ENCODE peak calls at places on chromosomes 1 and 21, in seven cellular contexts. D is IMR-90, L is neuronal stem cell, T is GM23248, Q is hepatocyte, O is K562, R is fibroblast of lung. I is an unnamed sample.

GRCh38 chr1:14964698-14965055 is 188.9 kb upstream of the TMEM51 start:
- DNase-seq in D (no peak), L (no peak), T (peak; percentile 30), Q (no peak), O (no peak), R (no peak), I (no peak)

GRCh38 chr1:83102630-83103071 is 896.3 kb downstream of the TTLL7 start:
- DNase-seq in D (peak; percentile 19), L (peak; percentile 6), T (no peak), Q (peak; percentile 31), O (no peak), R (peak; percentile 91), I (peak; percentile 67)

GRCh38 chr1:145995964-145996432 is 381 bp downstream of the TXNIP start:
- DNase-seq in D (no peak), L (no peak), T (peak; percentile 42), Q (no peak), O (no peak), R (no peak), I (no peak)

GRCh38 chr1:55375617-55376258 is 160.6 kb upstream of the USP24 start:
- DNase-seq in D (peak; percentile 47), L (peak; percentile 53), T (peak; percentile 60), Q (peak; percentile 72), O (peak; percentile 55), R (peak; percentile 74), I (peak; percentile 8)

GRCh38 chr1:248748211-248748610 is 7.3 kb downstream of the LYPD8 start:
- DNase-seq in D (no peak), L (no peak), T (no peak), Q (no peak), O (no peak), R (no peak), I (no peak)

GRCh38 chr1:94778808-94779207 is 41.3 kb upstream of the SLC44A3 start:
- DNase-seq in D (no peak), L (no peak), T (no peak), Q (no peak), O (no peak), R (no peak), I (peak; percentile 37)

GRCh38 chr1:36342426-36343185 is 19.2 kb upstream of the EVA1B start:
- DNase-seq in D (peak; percentile 67), L (no peak), T (peak; percentile 87), Q (peak; percentile 52), O (peak; percentile 31), R (peak; percentile 67), I (no peak)

GRCh38 chr21:41228006-41228370 is 60.0 kb downstream of the BACE2 start:
- DNase-seq in D (peak; percentile 53), L (no peak), T (no peak), Q (peak; percentile 76), O (no peak), R (no peak), I (no peak)

GRCh38 chr1:235050911-235051360 is 77.7 kb downstream of the TOMM20 start:
- DNase-seq in D (peak; percentile 84), L (no peak), T (peak; percentile 82), Q (no peak), O (peak; percentile 59), R (peak; percentile 73), I (peak; percentile 79)

GRCh38 chr1:65483993-65484754 is 63.7 kb downstream of the LEPR start:
- DNase-seq in D (no peak), L (no peak), T (no peak), Q (no peak), O (no peak), R (no peak), I (no peak)

GRCh38 chr1:109272021-109272799 is 10.7 kb downstream of the PSRC1 start:
- DNase-seq in D (no peak), L (no peak), T (no peak), Q (no peak), O (no peak), R (no peak), I (no peak)

GRCh38 chr1:219906924-219907771 is 21.2 kb downstream of the SLC30A10 start:
- DNase-seq in D (no peak), L (no peak), T (no peak), Q (no peak), O (peak; percentile 94), R (no peak), I (no peak)

GRCh38 chr1:177307771-177308170 is 137.0 kb downstream of the BRINP2 start:
- DNase-seq in D (peak; percentile 5), L (no peak), T (peak; percentile 76), Q (no peak), O (no peak), R (peak; percentile 10), I (peak; percentile 19)

GRCh38 chr1:16612332-16613172 is 812 bp downstream of the NBPF1 start:
- DNase-seq in D (peak; percentile 91), L (peak; percentile 78), T (peak; percentile 98), Q (peak; percentile 94), O (peak; percentile 76), R (peak; percentile 89), I (peak; percentile 95)

GRCh38 chr21:14523234-14523633 is 22.9 kb downstream of the SAMSN1 start:
- DNase-seq in D (no peak), L (no peak), T (no peak), Q (no peak), O (no peak), R (no peak), I (no peak)

GRCh38 chr1:84644472-84644871 is 45.8 kb downstream of the SSX2IP start:
- DNase-seq in D (no peak), L (no peak), T (no peak), Q (no peak), O (peak; percentile 25), R (no peak), I (no peak)

DNA sequence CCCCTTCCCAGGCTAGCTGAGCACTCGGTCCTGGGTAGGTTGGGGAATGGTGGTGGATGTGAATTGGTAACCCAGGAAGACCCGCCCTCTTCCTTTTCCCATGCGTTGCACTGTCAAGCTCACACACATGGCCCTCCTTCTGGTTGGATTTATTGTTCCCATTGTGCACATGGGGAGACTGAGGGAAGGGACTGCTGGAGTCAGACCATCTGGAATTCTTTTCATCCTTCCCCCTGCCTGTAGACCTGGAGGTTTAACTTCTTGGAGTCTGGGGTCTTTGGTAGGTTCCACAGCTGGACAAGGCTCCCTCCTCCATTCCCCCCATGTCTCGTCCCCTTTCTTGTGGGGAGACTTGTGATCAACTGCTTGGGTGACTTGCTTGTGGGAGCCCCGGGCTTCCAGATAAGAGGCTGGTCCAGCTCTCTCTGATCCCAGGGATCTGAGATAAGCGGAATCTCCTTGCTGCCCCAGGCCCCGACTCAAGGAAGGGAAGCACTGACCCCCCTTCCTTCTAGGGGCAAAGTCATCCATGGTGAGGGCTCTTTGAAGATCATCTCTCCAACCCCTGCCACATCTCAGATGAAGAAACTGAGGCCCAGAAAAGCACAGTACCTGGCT is 55.7 kb upstream of the SYNC start:
- DNase-seq in D (no peak), L (no peak), T (no peak), Q (no peak), O (peak; percentile 45), R (no peak), I (no peak)
- H3K4me2 ChIP-seq in D (no peak overlapping the region), L (no peak overlapping the region), T (no peak overlapping the region), Q (peak overlapping the region; percentile 65), O (peak overlapping the region; percentile 65), R (no peak overlapping the region), I (no peak overlapping the region)

GRCh38 chr1:161216945-161217712 is 2.0 kb downstream of the FCER1G start:
- DNase-seq in D (peak; percentile 86), L (no peak), T (peak; percentile 87), Q (no peak), O (no peak), R (peak; percentile 80), I (peak; percentile 75)
- H3K4me3 ChIP-seq in D (no peak overlapping the region), L (no peak overlapping the region), T (peak overlapping the region; percentile 56), Q (no peak overlapping the region), O (no peak overlapping the region), R (no peak overlapping the region), I (no peak overlapping the region)

GRCh38 chr1:24003331-24003972 is 23.3 kb upstream of the SRSF10 start:
- DNase-seq in D (peak; percentile 84), L (no peak), T (peak; percentile 86), Q (peak; percentile 17), O (no peak), R (peak; percentile 89), I (peak; percentile 81)
- H3K4me2 ChIP-seq in D (peak overlapping the region; percentile 24), L (no peak overlapping the region), T (no peak overlapping the region), Q (peak overlapping the region; percentile 7), O (no peak overlapping the region), R (no peak overlapping the region), I (peak overlapping the region; percentile 5)

GRCh38 chr1:46406881-46407608 is 12.9 kb downstream of the FAAH start:
- DNase-seq in D (no peak), L (peak; percentile 32), T (peak; percentile 33), Q (no peak), O (no peak), R (no peak), I (no peak)
- H3K4me3 ChIP-seq in D (no peak overlapping the region), L (peak overlapping the region; percentile 14), T (peak overlapping the region; percentile 62), Q (no peak overlapping the region), O (no peak overlapping the region), R (peak overlapping the region; percentile 19), I (no peak overlapping the region)

GRCh38 chr1:226871636-226872327 is 1.4 kb downstream of the PSEN2 start:
- DNase-seq in D (no peak), L (no peak), T (no peak), Q (no peak), O (no peak), R (no peak), I (no peak)
- H3K4me2 ChIP-seq in D (peak overlapping the region; percentile 68), L (no peak overlapping the region), T (peak overlapping the region; percentile 83), Q (peak overlapping the region; percentile 93), O (peak overlapping the region; percentile 82), R (peak overlapping the region; percentile 94), I (peak overlapping the region; percentile 98)

GRCh38 chr1:241229711-241230110 is 127.3 kb downstream of the RGS7 start:
- DNase-seq in D (no peak), L (no peak), T (no peak), Q (no peak), O (no peak), R (no peak), I (no peak)
- H3K4me3 ChIP-seq in D (no peak overlapping the region), L (no peak overlapping the region), T (no peak overlapping the region), Q (no peak overlapping the region), O (no peak overlapping the region), R (no peak overlapping the region), I (no peak overlapping the region)

GRCh38 chr1:232456720-232457119 is 173.2 kb downstream of the SIPA1L2 start:
- DNase-seq in D (no peak), L (no peak), T (no peak), Q (no peak), O (no peak), R (no peak), I (no peak)

GRCh38 chr1:232459087-232459486 is 170.8 kb downstream of the SIPA1L2 start:
- DNase-seq in D (no peak), L (no peak), T (no peak), Q (no peak), O (no peak), R (no peak), I (no peak)

GRCh38 chr1:232459826-232460225 is 170.1 kb downstream of the SIPA1L2 start:
- DNase-seq in D (no peak), L (no peak), T (no peak), Q (no peak), O (no peak), R (no peak), I (no peak)

GRCh38 chr1:232454487-232454886 is 175.4 kb downstream of the SIPA1L2 start:
- DNase-seq in D (no peak), L (peak; percentile 9), T (no peak), Q (no peak), O (no peak), R (no peak), I (no peak)

GRCh38 chr1:232457607-232458006 is 172.3 kb downstream of the SIPA1L2 start:
- DNase-seq in D (no peak), L (no peak), T (no peak), Q (no peak), O (no peak), R (no peak), I (no peak)
- H3K4me2 ChIP-seq in D (no peak overlapping the region), L (no peak overlapping the region), T (no peak overlapping the region), Q (no peak overlapping the region), O (no peak overlapping the region), R (no peak overlapping the region), I (no peak overlapping the region)